ENCODE peak calls at places on chromosomes 6 and 20, in five cellular contexts. A is progenitor cell of endocrine pancreas, Y is right atrium auricular region, N is tibial artery, B is HFFc6. W is an unnamed sample.

GRCh38 chr6:155939253-155939652 is 483.6 kb upstream of the NOX3 start:
- DNase-seq in N (no peak), B (no peak), A (no peak), Y (no peak), W (no peak)

GRCh38 chr6:20211037-20211940 is 980 bp downstream of the MBOAT1 start:
- DNase-seq in A (no peak), N (no peak), Y (no peak), B (peak), W (no peak)

GRCh38 chr6:161354956-161355355 is 81.1 kb upstream of the AGPAT4 start:
- DNase-seq in Y (no peak), B (no peak), N (no peak), A (no peak), W (no peak)

GRCh38 chr6:122755901-122756300 is 23.6 kb upstream of the FABP7 start:
- DNase-seq in Y (no peak), A (no peak), N (no peak), B (no peak), W (no peak)

GRCh38 chr20:2578430-2579192 is 42.2 kb downstream of the TMC2 start:
- DNase-seq in A (no peak), Y (no peak), B (no peak), N (no peak), W (no peak)

GRCh38 chr6:5537132-5537531 is 275.8 kb downstream of the FARS2 start:
- DNase-seq in N (no peak), Y (no peak), A (no peak), B (no peak), W (no peak)

GRCh38 chr20:61120595-61121515 is 131.2 kb upstream of the CDH4 start:
- DNase-seq in B (peak), A (no peak), Y (no peak), N (peak), W (no peak)

GRCh38 chr6:20095436-20095835 is 116.8 kb downstream of the MBOAT1 start:
- DNase-seq in Y (no peak), A (no peak), N (no peak), B (no peak), W (no peak)

GRCh38 chr6:81995548-81996289 is 243.2 kb upstream of the TENT5A start:
- DNase-seq in Y (no peak), N (no peak), B (peak), A (no peak), W (no peak)

GRCh38 chr20:21230686-21231085 is 72.4 kb upstream of the XRN2 start:
- DNase-seq in B (no peak), Y (no peak), N (no peak), A (no peak), W (no peak)

GRCh38 chr20:59571591-59572314 is 32.6 kb upstream of the PHACTR3 start:
- DNase-seq in Y (peak), B (peak), A (peak), N (peak), W (no peak)

GRCh38 chr6:110357696-110358535 is at the start of gene METTL24:
- DNase-seq in B (no peak), Y (no peak), A (peak), N (no peak), W (no peak)

GRCh38 chr20:25543068-25543467 is 42.3 kb downstream of the NINL start:
- DNase-seq in A (no peak), B (peak), N (no peak), Y (no peak), W (no peak)

GRCh38 chr20:4108495-4109306 is 93.3 kb upstream of the RNF24 start:
- DNase-seq in N (peak), A (peak), B (peak), Y (peak), W (no peak)

GRCh38 chr6:101545171-101545570 is 151.7 kb downstream of the GRIK2 start:
- DNase-seq in N (no peak), Y (no peak), B (peak), A (no peak), W (no peak)

GRCh38 chr6:99151634-99152344 is 197.7 kb downstream of the FAXC start:
- DNase-seq in B (peak), A (peak), Y (no peak), N (no peak), W (no peak)

GRCh38 chr6:79079425-79080130 is 1.5 kb upstream of the PHIP start:
- DNase-seq in Y (no peak), N (no peak), A (no peak), B (no peak), W (no peak)

GRCh38 chr6:24520929-24521546 is 26.3 kb downstream of the ALDH5A1 start:
- DNase-seq in Y (no peak), N (peak), A (no peak), B (peak), W (no peak)

GRCh38 chr20:23585808-23586734 is 17.8 kb upstream of the CST9L start:
- DNase-seq in B (no peak), N (peak), Y (peak), A (no peak), W (no peak)

GRCh38 chr6:170444811-170445211 is 108.3 kb downstream of the PSMB1 start:
- DNase-seq in Y (no peak), B (no peak), N (no peak), A (no peak), W (peak)

GRCh38 chr6:170442596-170442995 is 110.5 kb downstream of the PSMB1 start:
- DNase-seq in A (no peak), Y (no peak), N (no peak), B (no peak), W (peak)

GRCh38 chr6:170444056-170444505 is 109.0 kb downstream of the PSMB1 start:
- DNase-seq in B (no peak), A (no peak), Y (no peak), N (no peak), W (peak)

GRCh38 chr6:170441316-170441715 is 111.8 kb downstream of the PSMB1 start:
- DNase-seq in B (peak), A (no peak), N (no peak), Y (no peak), W (no peak)

GRCh38 chr6:170443151-170443662 is 109.9 kb downstream of the PSMB1 start:
- DNase-seq in Y (no peak), N (no peak), A (no peak), B (no peak), W (peak)
- TF ChIP-seq CTCF in Y (no peak), N (no peak), A (peak), B (peak), W (no peak)

GRCh38 chr20:20051767-20052073 is 546 bp downstream of the CRNKL1 start:
- DNase-seq in A (no peak), N (no peak), Y (no peak), B (no peak), W (no peak)

GRCh38 chr20:20052074-20052970 is at the start of the genes CFAP61 and CRNKL1:
- DNase-seq in B (peak), A (peak), Y (peak), N (peak), W (peak)
- TF ChIP-seq CTCF in B (peak), A (peak), Y (no peak), N (peak), W (peak)

DNA sequence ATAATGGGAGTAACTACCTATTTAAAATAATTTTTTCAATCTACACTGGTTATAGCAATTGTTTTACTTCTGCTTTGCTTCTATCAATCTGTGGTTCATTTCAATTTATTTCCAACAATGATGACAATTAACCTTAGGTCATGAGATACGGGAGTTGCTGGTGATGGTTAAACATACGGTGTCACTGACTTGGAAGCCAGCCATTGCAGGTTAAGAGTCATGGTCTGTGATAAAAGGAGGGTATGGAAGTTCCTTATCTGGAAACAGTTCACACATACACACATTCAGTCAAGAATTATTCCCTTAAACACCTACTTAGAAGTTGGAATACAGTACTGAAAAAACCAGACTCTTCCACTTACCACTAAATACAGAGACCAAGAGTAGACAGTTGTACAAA is 180.0 kb downstream of the KIF16B start:
- DNase-seq in N (no peak), A (no peak), B (no peak), Y (no peak), W (no peak)
- TF ChIP-seq CTCF in N (no peak), A (no peak), B (no peak), Y (no peak), W (no peak)

DNA sequence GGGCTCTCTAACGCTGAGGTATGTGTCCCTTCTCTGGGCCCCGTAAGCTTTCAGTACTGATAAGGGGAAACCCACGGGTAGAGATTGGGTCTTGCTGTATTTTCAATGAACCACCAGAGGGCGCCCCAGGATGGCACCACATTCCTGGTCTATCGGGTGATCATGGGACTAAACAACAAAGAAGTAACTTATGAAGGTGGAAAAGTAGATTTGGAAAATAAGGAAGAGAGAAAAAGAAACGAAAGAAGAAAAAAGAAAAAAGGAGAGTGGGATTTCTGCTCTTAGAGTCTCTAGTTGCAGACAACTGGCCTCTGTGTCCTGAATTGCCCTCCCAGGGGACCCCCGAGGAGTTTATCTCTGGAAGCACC is 93.8 kb downstream of the GMPR start:
- DNase-seq in N (peak), A (peak), Y (peak), B (peak), W (peak)
- TF ChIP-seq CTCF in N (peak), A (peak), Y (peak), B (peak), W (peak)